ENCODE peak calls at places on chromosomes 12 and 14, in five cellular contexts. L is fibroblast of mammary gland, J is HCT116, I is bronchial epithelial cell, G is Peyer's patch. Z is an unnamed sample.

GRCh38 chr12:52045794-52046199 is 5.4 kb upstream of the NR4A1 start:
- DNase-seq in J (no peak), L (no peak), I (no peak), G (peak; percentile 59), Z (no peak)

GRCh38 chr12:109727039-109727723 is 13.6 kb downstream of the FAM222A start:
- DNase-seq in J (no peak), G (peak; percentile 60), L (no peak), I (no peak), Z (no peak)

GRCh38 chr14:91230363-91231035 is 14.0 kb downstream of the GPR68 start:
- DNase-seq in G (no peak), I (peak; percentile 28), L (peak; percentile 56), J (no peak), Z (no peak)

GRCh38 chr14:59055439-59056045 is 132.9 kb upstream of the DAAM1 start:
- DNase-seq in L (peak; percentile 65), I (peak; percentile 55), G (no peak), J (peak; percentile 13), Z (peak; percentile 16)

GRCh38 chr12:104465379-104465778 is 8.6 kb downstream of the CHST11 start:
- DNase-seq in I (no peak), L (no peak), G (no peak), J (no peak), Z (no peak)

GRCh38 chr14:28719130-28719529 is 47.5 kb upstream of the FOXG1 start:
- DNase-seq in G (no peak), L (peak; percentile 19), J (no peak), I (peak; percentile 71), Z (no peak)

GRCh38 chr12:14284189-14284722 is 81.2 kb upstream of the ATF7IP start:
- DNase-seq in L (no peak), G (no peak), I (no peak), J (no peak), Z (no peak)

GRCh38 chr14:102498678-102499265 is 10.8 kb downstream of the ANKRD9 start:
- DNase-seq in J (no peak), G (no peak), L (no peak), I (no peak), Z (no peak)

GRCh38 chr14:99012703-99013102 is 259.3 kb downstream of the BCL11B start:
- DNase-seq in G (no peak), J (no peak), L (no peak), I (no peak), Z (no peak)

GRCh38 chr14:104824353-104824997 is 23.6 kb downstream of the ZBTB42 start:
- DNase-seq in G (no peak), J (no peak), L (no peak), I (no peak), Z (no peak)

GRCh38 chr14:104822821-104823615 is 22.1 kb downstream of the ZBTB42 start:
- DNase-seq in J (no peak), G (no peak), I (no peak), L (no peak), Z (no peak)

GRCh38 chr14:104826197-104826857 is 25.4 kb downstream of the ZBTB42 start:
- DNase-seq in J (peak; percentile 47), G (peak; percentile 98), L (peak; percentile 62), I (peak; percentile 54), Z (no peak)

GRCh38 chr14:104827173-104828055 is 26.5 kb downstream of the ZBTB42 start:
- DNase-seq in L (peak; percentile 26), G (peak; percentile 77), I (no peak), J (peak; percentile 48), Z (no peak)

GRCh38 chr14:104826858-104827172 is 25.9 kb downstream of the ZBTB42 start:
- DNase-seq in J (no peak), G (no peak), I (no peak), L (no peak), Z (no peak)
- H3K4me3 ChIP-seq in J (peak overlapping the region; percentile 45), G (peak overlapping the region; percentile 43), I (peak overlapping the region; percentile 36), L (peak overlapping the region; percentile 35), Z (peak overlapping the region; percentile 39)

GRCh38 chr14:76473381-76474263 is 97.7 kb downstream of the ESRRB start:
- DNase-seq in L (no peak), G (no peak), I (peak; percentile 15), J (no peak), Z (no peak)
- H3K4me3 ChIP-seq in L (no peak overlapping the region), G (no peak overlapping the region), I (no peak overlapping the region), J (no peak overlapping the region), Z (no peak overlapping the region)

GRCh38 chr12:96883571-96883970 is 23.5 kb upstream of the NEDD1 start:
- DNase-seq in J (no peak), L (peak; percentile 11), I (peak; percentile 43), G (no peak), Z (no peak)

GRCh38 chr12:96886998-96887677 is 19.9 kb upstream of the NEDD1 start:
- DNase-seq in J (no peak), L (peak; percentile 17), I (no peak), G (no peak), Z (no peak)

GRCh38 chr12:96890331-96890730 is 16.7 kb upstream of the NEDD1 start:
- DNase-seq in J (no peak), L (peak; percentile 17), I (no peak), G (no peak), Z (no peak)

GRCh38 chr12:96892104-96892503 is 15.0 kb upstream of the NEDD1 start:
- DNase-seq in G (no peak), I (peak; percentile 69), L (no peak), J (no peak), Z (no peak)

DNA sequence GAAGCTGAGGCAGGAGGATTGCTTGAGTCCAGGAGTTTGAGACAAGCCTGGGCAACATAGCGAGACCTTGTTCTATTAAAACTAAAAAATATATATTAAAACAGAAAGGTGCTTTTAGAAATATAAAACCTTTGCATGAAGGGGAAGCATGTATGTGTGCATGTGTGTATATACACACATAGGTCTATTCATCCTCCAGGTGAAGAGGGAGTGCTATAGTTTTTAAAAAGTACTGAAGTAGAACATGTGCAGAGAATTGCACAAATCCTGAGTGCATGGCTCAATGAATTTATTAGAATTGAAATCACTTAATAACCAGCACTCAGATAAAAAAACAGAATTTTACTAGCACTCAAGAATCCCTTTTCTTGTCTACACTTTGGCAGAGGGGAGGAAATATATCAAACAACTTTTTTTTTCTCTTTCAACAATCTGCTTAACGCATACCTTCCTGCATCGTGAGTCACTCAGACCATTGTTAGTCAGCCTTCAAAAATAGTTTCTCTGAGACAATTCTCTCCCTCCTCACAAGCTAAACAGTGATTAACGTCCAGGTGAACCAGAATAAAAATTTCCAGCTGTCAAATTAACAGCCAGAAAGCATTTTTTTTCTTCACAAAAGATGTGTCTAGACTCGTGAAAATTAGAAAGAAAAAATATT is 17.7 kb upstream of the NEDD1 start:
- DNase-seq in L (peak; percentile 70), I (peak; percentile 97), J (no peak), G (no peak), Z (no peak)
- H3K4me3 ChIP-seq in L (no peak overlapping the region), I (no peak overlapping the region), J (no peak overlapping the region), G (no peak overlapping the region), Z (no peak overlapping the region)

DNA sequence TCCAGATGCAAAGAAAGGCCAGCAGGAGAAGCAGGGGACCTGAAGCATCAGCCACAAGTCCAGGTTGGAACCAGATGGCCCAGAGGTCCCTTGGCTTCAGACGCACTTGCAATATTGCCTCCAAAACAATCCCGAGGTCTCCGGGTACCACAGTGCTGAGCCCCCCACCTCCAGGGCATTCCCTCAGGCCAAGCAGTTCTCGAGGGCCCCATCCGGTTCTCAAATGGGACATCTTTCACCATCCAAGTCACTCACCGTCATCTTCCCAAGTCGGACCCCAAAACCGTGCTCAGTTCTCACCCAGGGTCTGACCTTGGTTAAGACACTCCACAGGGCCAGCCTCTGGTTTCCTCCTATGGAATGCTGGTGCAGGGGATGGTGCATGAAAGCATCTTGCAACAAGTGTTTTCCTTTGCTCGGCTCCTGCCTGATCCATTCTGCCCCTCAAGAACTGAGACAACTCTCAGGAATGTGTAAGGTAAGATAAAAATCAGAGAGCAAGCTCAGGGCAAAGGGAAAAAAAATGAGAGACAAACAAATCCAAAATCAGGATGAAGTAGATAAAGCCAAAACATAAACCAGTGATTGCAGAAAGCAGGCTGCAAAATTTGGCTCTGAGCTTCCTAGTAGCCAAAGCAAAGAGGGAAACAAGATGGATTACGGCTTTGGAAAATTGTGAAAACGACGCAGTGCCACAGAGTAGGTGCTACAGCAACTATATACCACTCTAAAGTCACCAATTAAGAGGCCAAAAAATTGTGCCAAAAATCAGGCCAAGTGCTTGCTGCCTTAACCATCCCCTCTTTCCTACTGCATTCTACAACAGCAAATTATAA is 8.0 kb downstream of the NCOR2 start:
- DNase-seq in J (no peak), L (no peak), G (peak; percentile 37), I (no peak), Z (no peak)
- H3K4me3 ChIP-seq in J (no peak overlapping the region), L (no peak overlapping the region), G (no peak overlapping the region), I (no peak overlapping the region), Z (no peak overlapping the region)

GRCh38 chr14:73713206-73713803 is 879 bp downstream of the PNMA1 start:
- DNase-seq in J (no peak), I (no peak), G (no peak), L (no peak), Z (no peak)
- H3K4me3 ChIP-seq in J (peak overlapping the region; percentile 66), I (peak overlapping the region; percentile 83), G (peak overlapping the region; percentile 76), L (peak overlapping the region; percentile 85), Z (peak overlapping the region; percentile 92)

DNA sequence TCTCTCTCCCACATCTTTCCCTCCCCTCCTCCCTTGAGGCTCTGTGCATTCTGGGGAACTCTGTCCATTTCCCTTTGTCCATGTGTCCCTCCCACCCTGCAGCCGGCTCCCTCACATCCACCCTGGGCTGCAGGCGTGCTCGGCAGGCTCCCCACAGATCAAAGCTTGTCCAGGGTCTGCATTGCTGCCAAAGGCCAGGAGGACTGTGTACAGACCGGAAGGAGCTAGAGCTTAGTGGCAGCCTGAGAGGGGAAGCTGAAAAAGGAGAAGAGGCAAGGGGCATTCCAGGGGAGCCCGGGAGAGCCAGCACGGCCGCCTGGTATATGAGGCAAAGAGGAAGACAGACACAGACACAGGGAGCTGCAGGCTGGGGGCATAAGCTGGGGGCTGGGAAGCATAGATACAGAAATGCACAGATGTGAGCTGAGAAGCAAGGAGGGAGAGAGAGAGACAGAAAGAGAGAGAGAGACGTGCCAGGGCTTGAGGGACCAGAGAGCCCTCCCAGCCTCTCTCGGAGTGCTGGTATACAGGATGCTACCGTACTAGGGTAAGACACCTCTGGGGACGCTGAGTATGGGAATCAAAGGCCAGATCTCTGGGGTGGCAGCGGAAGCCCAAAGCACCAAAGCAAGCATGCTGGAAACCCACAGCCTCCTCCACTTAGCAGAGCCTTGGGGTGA is 3.3 kb downstream of the CD4 start:
- DNase-seq in I (no peak), L (no peak), G (no peak), J (no peak), Z (no peak)
- H3K4me3 ChIP-seq in I (no peak overlapping the region), L (no peak overlapping the region), G (no peak overlapping the region), J (no peak overlapping the region), Z (no peak overlapping the region)

DNA sequence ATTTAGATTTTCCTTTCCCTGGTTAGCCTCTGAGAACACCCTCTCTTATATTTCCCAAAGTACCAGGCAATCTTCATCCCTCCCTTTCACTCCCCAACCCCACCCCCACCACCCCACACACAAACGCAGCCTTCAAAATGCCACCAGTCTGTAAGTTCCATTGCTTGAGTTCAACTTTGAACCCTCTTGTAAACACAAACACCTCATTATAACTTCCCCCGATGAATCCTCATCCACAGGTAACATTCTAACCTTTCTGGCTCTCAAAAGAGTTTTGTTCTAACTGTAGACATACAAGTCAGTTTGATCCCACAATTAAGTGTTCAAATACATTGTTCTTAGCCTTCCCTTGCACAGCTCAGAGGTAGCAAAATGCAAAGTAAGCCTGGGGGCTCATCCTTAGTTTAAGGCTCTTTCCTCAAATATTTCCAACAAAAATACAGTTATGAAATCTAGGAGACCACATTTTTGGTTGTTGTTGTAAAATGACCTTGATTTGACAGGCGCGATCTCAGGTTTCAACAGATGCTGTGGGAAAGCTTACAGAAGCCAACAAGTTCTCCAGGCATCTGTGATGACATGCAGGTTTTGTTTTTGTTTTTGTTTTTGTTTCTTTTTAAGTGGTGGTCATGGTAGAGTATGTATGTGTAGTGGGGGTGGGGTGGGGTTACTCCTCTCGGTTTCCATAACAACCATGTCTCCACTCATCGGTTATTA is 199.6 kb upstream of the FOXN3 start:
- DNase-seq in G (no peak), J (no peak), L (peak; percentile 31), I (no peak), Z (peak; percentile 26)
- H3K4me3 ChIP-seq in G (no peak overlapping the region), J (no peak overlapping the region), L (no peak overlapping the region), I (no peak overlapping the region), Z (no peak overlapping the region)

Z was measured in HFF-Myc.